ENCODE peak calls at places on chromosomes 2 and 18, in six cellular contexts. N is IMR-90; Q is stimulated activated CD8-positive, alpha-beta memory T cell treated with anti-CD3 and anti-CD28 coated beads, Interleukin-4, amount 100 ng/mL, for 1 hour; U is A549; G is activated T-cell treated with anti-CD3 and anti-CD28 coated beads for 24 hours; X is activated T-helper 1 cell treated with Interleukin-2 at 50 U/mL for 16 hours. D is an unnamed sample.

GRCh38 chr18:13381907-13382682 is 163.5 kb downstream of the LDLRAD4 start:
- DNase-seq in N (peak; percentile 21), Q (no peak), U (no peak), G (no peak), X (no peak), D (peak; percentile 6)

GRCh38 chr2:1366546-1367134 is 46.6 kb upstream of the TPO start:
- DNase-seq in N (no peak), Q (no peak), U (no peak), G (no peak), X (no peak), D (no peak)

GRCh38 chr2:86064006-86064405 is 41.7 kb downstream of the POLR1A start:
- DNase-seq in N (peak; percentile 47), Q (no peak), U (no peak), G (no peak), X (no peak), D (no peak)

GRCh38 chr2:212158081-212158480 is 380.5 kb downstream of the ERBB4 start:
- DNase-seq in N (no peak), Q (no peak), U (no peak), G (no peak), X (no peak), D (no peak)

GRCh38 chr2:160582481-160583161 is 89.0 kb upstream of the RBMS1 start:
- DNase-seq in N (peak; percentile 75), Q (no peak), U (no peak), G (no peak), X (no peak), D (no peak)

GRCh38 chr2:175807031-175807873 is 194.8 kb downstream of the LNPK start:
- DNase-seq in N (peak; percentile 16), Q (no peak), U (no peak), G (no peak), X (no peak), D (no peak)

GRCh38 chr2:75276093-75277055 is 77.1 kb upstream of the TACR1 start:
- DNase-seq in N (peak; percentile 72), Q (no peak), U (peak; percentile 40), G (no peak), X (no peak), D (no peak)

GRCh38 chr2:105373344-105373781 is 25.5 kb downstream of the FHL2 start:
- DNase-seq in N (peak; percentile 59), Q (no peak), U (no peak), G (no peak), X (no peak), D (no peak)

D was measured in esophagus squamous epithelium.